ENCODE peak calls at places on chromosomes 11 and 22, in six cellular contexts. H is H9, K is IMR-90, M is mesenchymal stem cell, A is trophoblast cell, G is H1. E is an unnamed sample.
A peak's percentile ranks its signal among the peaks of the same experiment; 100 is the strongest.

GRCh38 chr11:45580399-45580798 is 85.0 kb downstream of the CHST1 start:
- DNase-seq in H (no peak), K (peak; percentile 34), M (peak; percentile 48), A (no peak), G (no peak), E (peak; percentile 41)

GRCh38 chr11:122723576-122723975 is 68.1 kb downstream of the UBASH3B start:
- DNase-seq in H (no peak), K (peak; percentile 45), M (no peak), A (no peak), G (no peak), E (no peak)

GRCh38 chr11:23211221-23211620 is 350.9 kb upstream of the CCDC179 start:
- DNase-seq in H (no peak), K (no peak), M (no peak), A (no peak), G (no peak), E (no peak)

GRCh38 chr11:95512177-95512576 is 277.4 kb downstream of the FAM76B start:
- DNase-seq in H (no peak), K (peak; percentile 69), M (peak; percentile 83), A (no peak), G (no peak), E (no peak)

GRCh38 chr11:46361283-46362145 is 14.3 kb downstream of the DGKZ start:
- DNase-seq in H (no peak), K (peak; percentile 72), M (peak; percentile 76), A (no peak), G (no peak), E (no peak)

GRCh38 chr11:93005239-93005638 is 35.8 kb downstream of the MTNR1B start:
- DNase-seq in H (no peak), K (peak; percentile 63), M (no peak), A (peak; percentile 24), G (no peak), E (no peak)

GRCh38 chr11:24298126-24298525 is 198.7 kb upstream of the LUZP2 start:
- DNase-seq in H (no peak), K (peak; percentile 9), M (no peak), A (no peak), G (no peak), E (no peak)

GRCh38 chr11:73325036-73325981 is 17.2 kb downstream of the ARHGEF17 start:
- DNase-seq in H (no peak), K (peak; percentile 56), M (peak; percentile 83), A (peak; percentile 90), G (no peak), E (no peak)

GRCh38 chr22:30457964-30458363 is 13.9 kb downstream of the SEC14L3 start:
- DNase-seq in H (no peak), K (peak; percentile 38), M (no peak), A (no peak), G (no peak), E (no peak)

GRCh38 chr11:58923300-58923788 is 15.9 kb upstream of the GLYATL1 start:
- DNase-seq in H (peak; percentile 78), K (peak; percentile 46), M (peak; percentile 40), A (no peak), G (no peak), E (no peak)

GRCh38 chr11:2091112-2091746 is 48.0 kb downstream of the IGF2 start:
- DNase-seq in H (peak; percentile 15), K (no peak), M (no peak), A (no peak), G (no peak), E (no peak)

GRCh38 chr11:64245401-64245796 is 1.3 kb downstream of the PPP1R14B start:
- DNase-seq in H (no peak), K (no peak), M (no peak), A (no peak), G (no peak), E (no peak)

GRCh38 chr11:128195057-128195751 is 392.2 kb downstream of the ETS1 start:
- DNase-seq in H (no peak), K (no peak), M (peak; percentile 26), A (no peak), G (no peak), E (no peak)

GRCh38 chr11:6843670-6844069 is 1.8 kb upstream of the OR10A5 start:
- DNase-seq in H (no peak), K (no peak), M (no peak), A (no peak), G (no peak), E (no peak)

GRCh38 chr11:2138436-2139117 is 612 bp downstream of the IGF2 start:
- DNase-seq in H (no peak), K (no peak), M (peak; percentile 54), A (no peak), G (no peak), E (no peak)

GRCh38 chr11:26228778-26229177 is 103.2 kb upstream of the ANO3 start:
- DNase-seq in H (no peak), K (peak; percentile 59), M (peak; percentile 13), A (no peak), G (no peak), E (no peak)

GRCh38 chr11:34328632-34328910 is 29.2 kb downstream of the ABTB2 start:
- DNase-seq in H (no peak), K (no peak), M (no peak), A (no peak), G (no peak), E (no peak)

GRCh38 chr22:39859903-39860588 is 33.5 kb downstream of the ENTHD1 start:
- DNase-seq in H (no peak), K (no peak), M (no peak), A (no peak), G (no peak), E (no peak)

GRCh38 chr11:95984035-95984434 is 60.1 kb upstream of the MTMR2 start:
- DNase-seq in H (no peak), K (no peak), M (no peak), A (no peak), G (no peak), E (no peak)

GRCh38 chr22:35850831-35851230 is 133.2 kb downstream of the APOL5 start:
- DNase-seq in H (no peak), K (no peak), M (no peak), A (no peak), G (no peak), E (no peak)

GRCh38 chr22:47450876-47451475 is 688.5 kb downstream of the TBC1D22A start:
- DNase-seq in H (no peak), K (no peak), M (no peak), A (no peak), G (no peak), E (no peak)

DNA sequence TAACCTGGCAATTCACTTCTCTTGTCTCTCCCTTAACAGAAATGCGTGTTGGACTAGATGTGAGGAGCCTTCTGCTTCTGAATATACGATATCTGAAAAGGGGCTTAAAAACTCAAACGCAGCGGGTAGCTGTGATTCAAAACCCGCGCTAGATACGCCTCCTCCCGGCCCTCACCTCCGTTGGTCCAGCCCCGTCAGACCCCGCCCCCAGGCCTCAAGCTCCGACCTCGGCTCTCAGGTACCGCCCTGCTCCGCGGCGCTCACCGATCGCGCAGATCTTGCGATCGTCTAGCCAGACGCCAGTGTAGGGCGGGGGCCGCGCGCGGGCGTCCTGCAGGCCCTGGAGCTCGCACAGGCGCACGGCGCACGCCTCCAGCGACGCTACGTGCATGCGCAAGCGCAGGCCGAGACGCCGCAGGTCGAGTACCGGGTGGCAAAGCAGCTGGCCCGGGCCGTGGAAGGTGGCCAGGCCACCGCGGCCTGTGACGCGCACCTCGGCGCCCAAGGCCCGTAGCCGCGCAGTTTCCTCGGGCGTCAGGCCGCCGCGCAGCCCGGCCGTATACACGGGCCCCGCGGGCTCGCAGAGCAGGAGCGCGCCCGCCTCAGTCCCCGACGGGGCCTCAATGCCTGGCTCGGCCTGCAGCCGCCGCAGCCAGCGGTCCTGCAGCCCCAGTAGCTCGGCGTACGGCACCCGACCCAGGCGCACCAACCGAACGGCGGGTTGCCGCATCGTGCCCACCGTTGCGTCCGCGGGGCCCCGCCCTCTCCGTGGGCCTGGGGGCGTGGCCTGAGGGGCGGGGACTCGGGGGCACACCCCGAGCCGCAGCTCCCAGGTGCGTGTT is at the start of gene LIPT2:
- DNase-seq in H (peak; percentile 98), K (peak; percentile 95), M (peak; percentile 94), A (peak; percentile 100), G (peak; percentile 96), E (peak; percentile 94)
- H2BK5ac ChIP-seq in H (peak within 1 kb of the TSS; percentile 36), K (peak within 1 kb of the TSS; percentile 56), M (peak within 1 kb of the TSS; percentile 86), A (peak within 1 kb of the TSS; percentile 92), G (peak within 1 kb of the TSS; percentile 89), E (peak within 1 kb of the TSS; percentile 100)

GRCh38 chr11:9506489-9507343 is 45.9 kb downstream of the ZNF143 start:
- DNase-seq in H (peak; percentile 82), K (peak; percentile 81), M (peak; percentile 77), A (peak; percentile 79), G (peak; percentile 79), E (peak; percentile 74)
- H4K91ac ChIP-seq in H (no peak overlapping the region), K (no peak overlapping the region), M (no peak overlapping the region), A (no peak overlapping the region), G (no peak overlapping the region), E (no peak overlapping the region)

GRCh38 chr11:61297741-61298140 is 2.6 kb upstream of the VWCE start:
- DNase-seq in H (no peak), K (peak; percentile 91), M (peak; percentile 73), A (peak; percentile 34), G (no peak), E (no peak)

GRCh38 chr11:61293869-61294716 is 1.0 kb downstream of the VWCE start:
- DNase-seq in H (peak; percentile 50), K (peak; percentile 48), M (peak; percentile 55), A (no peak), G (no peak), E (peak; percentile 31)

GRCh38 chr11:61294717-61295595 is at the start of gene VWCE:
- DNase-seq in H (peak; percentile 83), K (peak; percentile 41), M (peak; percentile 57), A (peak; percentile 24), G (peak; percentile 53), E (peak; percentile 72)

GRCh38 chr11:61297341-61297740 is 2.2 kb upstream of the VWCE start:
- DNase-seq in H (no peak), K (peak; percentile 18), M (peak; percentile 9), A (peak; percentile 58), G (no peak), E (no peak)

DNA sequence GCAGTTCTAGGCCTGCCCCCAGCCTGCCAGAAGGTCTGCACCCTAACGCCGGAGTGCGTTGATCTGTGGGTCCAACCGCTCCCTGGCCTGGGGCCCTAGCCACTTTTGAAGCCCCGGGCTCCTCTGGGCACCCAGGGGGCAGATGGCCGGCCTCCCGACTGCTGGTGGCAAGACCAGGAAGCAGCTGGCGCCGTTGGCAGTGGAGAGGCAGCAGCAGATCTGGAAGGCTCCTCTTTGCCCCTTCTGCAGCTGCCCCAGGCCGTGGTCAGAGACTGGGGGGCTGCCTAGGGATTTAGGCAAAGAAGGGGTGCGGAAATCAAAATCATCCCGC is 445 bp upstream of the VWCE start:
- DNase-seq in H (no peak), K (no peak), M (no peak), A (no peak), G (no peak), E (no peak)
- H3K23ac ChIP-seq in H (no peak overlapping the region), K (peak overlapping the region; percentile 40), M (no peak overlapping the region), A (no peak overlapping the region), G (no peak overlapping the region), E (peak overlapping the region; percentile 82)

DNA sequence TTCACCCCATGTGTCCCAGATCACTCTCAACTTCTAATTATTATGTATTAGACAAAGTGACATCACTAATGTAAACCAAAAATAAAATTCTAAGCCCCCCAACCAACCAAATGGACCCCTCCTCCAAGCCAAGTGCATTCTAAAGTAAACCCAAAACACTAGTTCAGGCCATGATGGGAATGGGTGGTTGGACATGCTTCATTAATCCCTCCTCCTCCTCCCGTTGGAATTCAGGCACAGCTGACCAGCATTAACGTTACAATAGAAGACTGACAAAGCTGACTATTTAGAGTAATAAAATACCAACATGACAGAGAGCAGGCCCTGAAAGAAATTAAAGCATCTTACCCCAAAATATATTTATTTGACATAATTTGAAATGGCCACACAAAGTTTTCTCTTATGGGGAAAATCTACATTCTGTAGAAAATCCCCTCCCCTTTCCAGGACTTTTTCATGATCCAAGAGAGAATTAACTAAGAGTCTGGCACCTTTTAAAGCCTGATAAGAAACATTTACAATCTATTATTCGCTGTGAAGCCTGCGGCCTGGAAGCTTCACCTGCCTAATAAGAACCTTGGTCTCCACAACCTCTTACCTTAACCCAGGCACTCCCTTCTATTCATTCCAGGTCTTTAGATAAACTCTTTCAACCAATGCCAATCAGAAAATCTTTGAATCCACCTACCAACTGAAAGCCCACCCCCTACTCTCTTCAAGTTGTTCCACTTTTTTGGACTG is 948.5 kb upstream of the CCDC90B start:
- DNase-seq in H (no peak), K (no peak), M (no peak), A (no peak), G (no peak), E (no peak)
- H2BK5ac ChIP-seq in H (no peak overlapping the region), K (no peak overlapping the region), M (no peak overlapping the region), A (no peak overlapping the region), G (no peak overlapping the region), E (no peak overlapping the region)

E was measured in neuronal stem cell.